ENCODE peak calls at places on chromosomes 3 and 15, in nine cellular contexts. One of them, this sample, is unnamed.

GRCh38 chr3:129399895-129400357 is 28.5 kb downstream of the EFCAB12 start:
- DNase-seq in esophagus muscularis mucosa: no peak
- DNase-seq in breast epithelium: no peak
- DNase-seq in SK-N-SH: no peak
- DNase-seq in HepG2: no peak
- DNase-seq in vagina: no peak
- DNase-seq in sigmoid colon: no peak
- DNase-seq in HL-60: no peak
- DNase-seq in GM23338: no peak
- DNase-seq in this sample: no peak

GRCh38 chr3:153369561-153370374 is 207.7 kb downstream of the RAP2B start:
- DNase-seq in esophagus muscularis mucosa: no peak
- DNase-seq in breast epithelium: no peak
- DNase-seq in SK-N-SH: no peak
- DNase-seq in HepG2: no peak
- DNase-seq in vagina: no peak
- DNase-seq in sigmoid colon: no peak
- DNase-seq in HL-60: no peak
- DNase-seq in GM23338: no peak
- DNase-seq in this sample: peak

GRCh38 chr3:182284793-182285192 is 508.5 kb upstream of the ATP11B start:
- DNase-seq in esophagus muscularis mucosa: no peak
- DNase-seq in breast epithelium: no peak
- DNase-seq in SK-N-SH: no peak
- DNase-seq in HepG2: no peak
- DNase-seq in vagina: no peak
- DNase-seq in sigmoid colon: no peak
- DNase-seq in HL-60: no peak
- DNase-seq in GM23338: peak
- DNase-seq in this sample: no peak

GRCh38 chr3:23253214-23253613 is 50.1 kb downstream of the UBE2E2 start:
- DNase-seq in esophagus muscularis mucosa: no peak
- DNase-seq in breast epithelium: no peak
- DNase-seq in SK-N-SH: no peak
- DNase-seq in HepG2: no peak
- DNase-seq in vagina: no peak
- DNase-seq in sigmoid colon: no peak
- DNase-seq in HL-60: no peak
- DNase-seq in GM23338: no peak
- DNase-seq in this sample: no peak

GRCh38 chr3:46642971-46643370 is 30.6 kb downstream of the FAM240A start:
- DNase-seq in esophagus muscularis mucosa: no peak
- DNase-seq in breast epithelium: no peak
- DNase-seq in SK-N-SH: no peak
- DNase-seq in HepG2: no peak
- DNase-seq in vagina: no peak
- DNase-seq in sigmoid colon: no peak
- DNase-seq in HL-60: no peak
- DNase-seq in GM23338: no peak
- DNase-seq in this sample: no peak

GRCh38 chr3:69094467-69095205 is 9.9 kb downstream of the ARL6IP5 start:
- DNase-seq in esophagus muscularis mucosa: no peak
- DNase-seq in breast epithelium: no peak
- DNase-seq in SK-N-SH: no peak
- DNase-seq in HepG2: no peak
- DNase-seq in vagina: no peak
- DNase-seq in sigmoid colon: no peak
- DNase-seq in HL-60: peak
- DNase-seq in GM23338: no peak
- DNase-seq in this sample: no peak

GRCh38 chr3:44106761-44107160 is 134.9 kb upstream of the TOPAZ1 start:
- DNase-seq in esophagus muscularis mucosa: peak
- DNase-seq in breast epithelium: no peak
- DNase-seq in SK-N-SH: no peak
- DNase-seq in HepG2: no peak
- DNase-seq in vagina: no peak
- DNase-seq in sigmoid colon: no peak
- DNase-seq in HL-60: no peak
- DNase-seq in GM23338: no peak
- DNase-seq in this sample: no peak

GRCh38 chr15:88800026-88800425 is 3.2 kb upstream of the ACAN start:
- DNase-seq in esophagus muscularis mucosa: no peak
- DNase-seq in breast epithelium: no peak
- DNase-seq in SK-N-SH: no peak
- DNase-seq in HepG2: no peak
- DNase-seq in vagina: no peak
- DNase-seq in sigmoid colon: no peak
- DNase-seq in HL-60: no peak
- DNase-seq in GM23338: no peak
- DNase-seq in this sample: no peak

GRCh38 chr3:138381950-138382715 is 33.8 kb downstream of the MRAS start:
- DNase-seq in esophagus muscularis mucosa: no peak
- DNase-seq in breast epithelium: peak
- DNase-seq in SK-N-SH: no peak
- DNase-seq in HepG2: peak
- DNase-seq in vagina: no peak
- DNase-seq in sigmoid colon: peak
- DNase-seq in HL-60: no peak
- DNase-seq in GM23338: no peak
- DNase-seq in this sample: no peak

GRCh38 chr15:65028338-65028737 is 1.1 kb downstream of the MTFMT start:
- DNase-seq in esophagus muscularis mucosa: no peak
- DNase-seq in breast epithelium: no peak
- DNase-seq in SK-N-SH: no peak
- DNase-seq in HepG2: no peak
- DNase-seq in vagina: no peak
- DNase-seq in sigmoid colon: no peak
- DNase-seq in HL-60: peak
- DNase-seq in GM23338: no peak
- DNase-seq in this sample: no peak

GRCh38 chr3:127682576-127682975 is 9.8 kb downstream of the ABTB1 start:
- DNase-seq in esophagus muscularis mucosa: no peak
- DNase-seq in breast epithelium: peak
- DNase-seq in SK-N-SH: no peak
- DNase-seq in HepG2: no peak
- DNase-seq in vagina: peak
- DNase-seq in sigmoid colon: peak
- DNase-seq in HL-60: no peak
- DNase-seq in GM23338: peak
- DNase-seq in this sample: peak

GRCh38 chr3:94028093-94028837 is at the start of gene STX19:
- DNase-seq in esophagus muscularis mucosa: no peak
- DNase-seq in breast epithelium: no peak
- DNase-seq in SK-N-SH: no peak
- DNase-seq in HepG2: no peak
- DNase-seq in vagina: no peak
- DNase-seq in sigmoid colon: no peak
- DNase-seq in HL-60: no peak
- DNase-seq in GM23338: peak
- DNase-seq in this sample: no peak

GRCh38 chr3:195467641-195468390 is 25.0 kb upstream of the ACAP2 start:
- DNase-seq in esophagus muscularis mucosa: no peak
- DNase-seq in breast epithelium: no peak
- DNase-seq in SK-N-SH: no peak
- DNase-seq in HepG2: no peak
- DNase-seq in vagina: no peak
- DNase-seq in sigmoid colon: no peak
- DNase-seq in HL-60: no peak
- DNase-seq in GM23338: no peak
- DNase-seq in this sample: no peak

DNA sequence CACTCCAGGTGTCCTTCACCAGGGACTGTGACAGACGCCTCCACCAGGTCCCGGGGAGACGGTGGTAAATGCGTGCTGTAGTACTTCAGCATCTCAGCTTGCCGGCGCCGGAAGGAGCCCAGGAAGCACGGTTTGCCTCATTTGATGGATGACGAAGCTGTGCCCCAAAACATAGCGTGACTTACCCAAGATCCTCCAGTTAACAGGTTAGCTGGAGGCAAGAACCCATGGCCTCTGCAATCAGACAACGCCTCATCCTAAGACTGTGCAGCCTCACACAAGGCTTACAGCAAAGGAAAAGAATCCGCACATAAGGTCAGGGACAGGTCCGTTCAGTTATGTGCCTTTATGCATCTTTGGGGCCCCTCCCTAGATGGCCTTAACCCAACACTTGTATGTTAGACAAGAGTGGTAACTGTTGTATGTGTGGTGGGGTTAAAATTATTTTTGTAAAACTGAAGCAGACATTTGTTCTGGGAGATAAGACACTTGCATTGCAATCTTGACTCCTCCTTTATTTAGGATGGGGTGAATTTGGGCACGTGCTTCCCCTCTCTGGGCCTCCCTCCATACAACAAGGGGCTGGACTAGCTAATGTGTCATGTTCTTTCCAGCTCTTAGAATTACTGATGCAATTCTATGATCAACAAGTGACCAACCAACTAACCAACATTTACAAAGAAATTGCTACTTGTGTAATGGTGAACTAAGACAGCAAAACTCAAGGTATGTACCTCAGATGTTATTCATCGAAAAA is 39.4 kb downstream of the VGLL4 start:
- DNase-seq in esophagus muscularis mucosa: no peak
- DNase-seq in breast epithelium: no peak
- DNase-seq in SK-N-SH: no peak
- DNase-seq in HepG2: no peak
- DNase-seq in vagina: no peak
- DNase-seq in sigmoid colon: no peak
- DNase-seq in HL-60: no peak
- DNase-seq in GM23338: no peak
- DNase-seq in this sample: no peak
- TF ChIP-seq POLR2AphosphoS5 in esophagus muscularis mucosa: no peak
- TF ChIP-seq POLR2AphosphoS5 in breast epithelium: no peak
- TF ChIP-seq POLR2AphosphoS5 in SK-N-SH: no peak
- TF ChIP-seq POLR2AphosphoS5 in HepG2: no peak
- TF ChIP-seq POLR2AphosphoS5 in vagina: peak
- TF ChIP-seq POLR2AphosphoS5 in sigmoid colon: no peak
- TF ChIP-seq POLR2AphosphoS5 in HL-60: no peak
- TF ChIP-seq POLR2AphosphoS5 in GM23338: no peak
- TF ChIP-seq POLR2AphosphoS5 in this sample: peak

GRCh38 chr15:101652783-101653430 is 726 bp upstream of the TM2D3 start:
- DNase-seq in esophagus muscularis mucosa: no peak
- DNase-seq in breast epithelium: no peak
- DNase-seq in SK-N-SH: no peak
- DNase-seq in HepG2: no peak
- DNase-seq in vagina: no peak
- DNase-seq in sigmoid colon: peak
- DNase-seq in HL-60: no peak
- DNase-seq in GM23338: peak
- DNase-seq in this sample: peak

GRCh38 chr15:101652098-101652782 is at the start of gene TM2D3:
- DNase-seq in esophagus muscularis mucosa: peak
- DNase-seq in breast epithelium: peak
- DNase-seq in SK-N-SH: peak
- DNase-seq in HepG2: peak
- DNase-seq in vagina: peak
- DNase-seq in sigmoid colon: peak
- DNase-seq in HL-60: peak
- DNase-seq in GM23338: peak
- DNase-seq in this sample: peak

GRCh38 chr15:101651753-101652097 is 456 bp downstream of the TM2D3 start:
- DNase-seq in esophagus muscularis mucosa: no peak
- DNase-seq in breast epithelium: peak
- DNase-seq in SK-N-SH: no peak
- DNase-seq in HepG2: peak
- DNase-seq in vagina: no peak
- DNase-seq in sigmoid colon: no peak
- DNase-seq in HL-60: no peak
- DNase-seq in GM23338: peak
- DNase-seq in this sample: no peak

GRCh38 chr15:101648356-101648755 is 3.8 kb downstream of the TM2D3 start:
- DNase-seq in esophagus muscularis mucosa: no peak
- DNase-seq in breast epithelium: no peak
- DNase-seq in SK-N-SH: no peak
- DNase-seq in HepG2: no peak
- DNase-seq in vagina: no peak
- DNase-seq in sigmoid colon: no peak
- DNase-seq in HL-60: no peak
- DNase-seq in GM23338: no peak
- DNase-seq in this sample: no peak

DNA sequence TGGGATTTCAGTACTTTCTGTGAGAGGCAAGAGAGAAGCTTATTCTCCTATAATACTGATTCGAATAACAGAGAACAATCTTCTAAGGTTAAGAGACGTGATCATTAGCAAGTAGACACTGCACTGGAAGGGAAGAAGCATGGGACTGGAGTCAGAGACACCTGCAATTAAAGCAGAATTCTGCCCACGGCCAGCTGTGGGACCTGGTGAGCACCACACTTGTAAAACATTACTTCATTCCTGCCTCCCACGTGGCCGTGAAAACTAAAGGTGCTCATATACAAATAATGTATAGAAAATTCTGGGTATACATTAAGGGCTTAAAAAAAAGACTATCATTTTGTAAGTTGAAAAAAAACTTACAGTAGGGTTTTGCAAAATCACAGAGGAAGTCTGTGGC is 2.0 kb downstream of the TM2D3 start:
- DNase-seq in esophagus muscularis mucosa: no peak
- DNase-seq in breast epithelium: no peak
- DNase-seq in SK-N-SH: no peak
- DNase-seq in HepG2: no peak
- DNase-seq in vagina: no peak
- DNase-seq in sigmoid colon: no peak
- DNase-seq in HL-60: no peak
- DNase-seq in GM23338: no peak
- DNase-seq in this sample: no peak
- H3K27ac ChIP-seq in esophagus muscularis mucosa: peak
- H3K27ac ChIP-seq in breast epithelium: no peak
- H3K27ac ChIP-seq in SK-N-SH: no peak
- H3K27ac ChIP-seq in HepG2: no peak
- H3K27ac ChIP-seq in vagina: no peak
- H3K27ac ChIP-seq in sigmoid colon: peak
- H3K27ac ChIP-seq in HL-60: no peak
- H3K27ac ChIP-seq in GM23338: no peak
- H3K27ac ChIP-seq in this sample: no peak

GRCh38 chr3:184591789-184592188 is 30.2 kb downstream of the EPHB3 start:
- DNase-seq in esophagus muscularis mucosa: no peak
- DNase-seq in breast epithelium: no peak
- DNase-seq in SK-N-SH: no peak
- DNase-seq in HepG2: no peak
- DNase-seq in vagina: no peak
- DNase-seq in sigmoid colon: no peak
- DNase-seq in HL-60: no peak
- DNase-seq in GM23338: no peak
- DNase-seq in this sample: no peak
- H3K4me3 ChIP-seq in esophagus muscularis mucosa: no peak
- H3K4me3 ChIP-seq in breast epithelium: no peak
- H3K4me3 ChIP-seq in SK-N-SH: no peak
- H3K4me3 ChIP-seq in HepG2: no peak
- H3K4me3 ChIP-seq in vagina: no peak
- H3K4me3 ChIP-seq in sigmoid colon: no peak
- H3K4me3 ChIP-seq in HL-60: no peak
- H3K4me3 ChIP-seq in GM23338: no peak
- H3K4me3 ChIP-seq in this sample: no peak

DNA sequence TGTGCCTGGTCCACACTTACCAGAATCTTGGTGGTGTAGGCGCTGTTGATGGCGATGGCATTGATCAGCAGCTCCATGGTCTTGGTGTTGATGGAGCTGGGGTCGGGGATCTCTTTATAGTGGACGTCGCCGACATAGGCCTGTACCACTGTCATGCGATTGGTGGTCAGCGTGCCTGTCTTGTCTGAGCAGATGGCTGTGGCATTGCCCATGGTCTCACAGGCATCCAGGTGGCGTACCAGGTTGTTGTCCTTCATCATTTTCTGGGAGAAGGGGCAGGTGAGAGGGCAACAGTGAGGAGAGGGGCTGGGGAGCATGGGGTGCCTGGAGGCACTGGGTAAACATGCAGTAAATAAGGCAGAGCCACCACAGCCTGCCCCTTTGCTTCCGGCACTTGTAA is 50.9 kb upstream of the SEC13 start:
- DNase-seq in esophagus muscularis mucosa: no peak
- DNase-seq in breast epithelium: no peak
- DNase-seq in SK-N-SH: no peak
- DNase-seq in HepG2: no peak
- DNase-seq in vagina: no peak
- DNase-seq in sigmoid colon: no peak
- DNase-seq in HL-60: no peak
- DNase-seq in GM23338: no peak
- DNase-seq in this sample: peak
- TF ChIP-seq POLR2AphosphoS5 in esophagus muscularis mucosa: no peak
- TF ChIP-seq POLR2AphosphoS5 in breast epithelium: no peak
- TF ChIP-seq POLR2AphosphoS5 in SK-N-SH: no peak
- TF ChIP-seq POLR2AphosphoS5 in HepG2: no peak
- TF ChIP-seq POLR2AphosphoS5 in vagina: no peak
- TF ChIP-seq POLR2AphosphoS5 in sigmoid colon: no peak
- TF ChIP-seq POLR2AphosphoS5 in HL-60: no peak
- TF ChIP-seq POLR2AphosphoS5 in GM23338: no peak
- TF ChIP-seq POLR2AphosphoS5 in this sample: no peak

This sample was measured in spleen.